ENCODE peak calls at places on chromosomes 6 and 20, in four cellular contexts. F, G, E and N are unnamed samples.

GRCh38 chr6:143099647-143100046 is 39.0 kb downstream of the AIG1 start:
- DNase-seq in F (no peak), G (no peak), E (no peak), N (no peak)

GRCh38 chr6:169589699-169590257 is 112.1 kb downstream of the WDR27 start:
- DNase-seq in F (no peak), G (no peak), E (peak), N (peak)

GRCh38 chr20:56778765-56779195 is 149.7 kb downstream of the TFAP2C start:
- DNase-seq in F (peak), G (no peak), E (no peak), N (no peak)

GRCh38 chr6:88008411-88008810 is 39.2 kb upstream of the SPACA1 start:
- DNase-seq in F (no peak), G (no peak), E (no peak), N (no peak)

GRCh38 chr6:166957087-166957804 is 896 bp upstream of the RNASET2 start:
- DNase-seq in F (peak), G (peak), E (no peak), N (no peak)

GRCh38 chr20:60648556-60648955 is 603.5 kb upstream of the CDH4 start:
- DNase-seq in F (no peak), G (no peak), E (no peak), N (no peak)

GRCh38 chr6:42049116-42049809 is 1.1 kb upstream of the TAF8 start:
- DNase-seq in F (no peak), G (peak), E (no peak), N (no peak)

GRCh38 chr6:161161889-161162624 is 111.8 kb downstream of the AGPAT4 start:
- DNase-seq in F (no peak), G (no peak), E (no peak), N (no peak)

GRCh38 chr6:328184-328670 is 35.9 kb downstream of the DUSP22 start:
- DNase-seq in F (peak), G (no peak), E (peak), N (peak)

GRCh38 chr6:33929575-33930288 is 125.9 kb upstream of the MLN start:
- DNase-seq in F (no peak), G (peak), E (no peak), N (no peak)

GRCh38 chr20:39640147-39640546 is 678.0 kb downstream of the DHX35 start:
- DNase-seq in F (no peak), G (no peak), E (no peak), N (no peak)

GRCh38 chr20:18144541-18145099 is 7.0 kb downstream of the KAT14 start:
- DNase-seq in F (no peak), G (no peak), E (no peak), N (no peak)

GRCh38 chr6:53216301-53216700 is 67.7 kb upstream of the GCM1 start:
- DNase-seq in F (no peak), G (no peak), E (no peak), N (no peak)

GRCh38 chr20:23058240-23058639 is 8.8 kb upstream of the THBD start:
- DNase-seq in F (no peak), G (no peak), E (no peak), N (no peak)

GRCh38 chr20:62316331-62317166 is 13.8 kb downstream of the ADRM1 start:
- DNase-seq in F (no peak), G (no peak), E (no peak), N (no peak)

GRCh38 chr6:92700411-92700810 is 718.9 kb downstream of the EPHA7 start:
- DNase-seq in F (no peak), G (no peak), E (no peak), N (no peak)

GRCh38 chr20:47353697-47354387 is 2.7 kb downstream of the ZMYND8 start:
- DNase-seq in F (no peak), G (no peak), E (peak), N (no peak)

GRCh38 chr6:156778615-156779205 is 1.5 kb downstream of the ARID1B start:
- DNase-seq in F (peak), G (peak), E (no peak), N (no peak)

GRCh38 chr20:8796088-8796665 is 272.7 kb upstream of the PLCB4 start:
- DNase-seq in F (no peak), G (no peak), E (no peak), N (no peak)

GRCh38 chr6:5159162-5159561 is 74.0 kb downstream of the PPP1R3G start:
- DNase-seq in F (no peak), G (no peak), E (no peak), N (no peak)

GRCh38 chr6:136501514-136501913 is 48.7 kb downstream of the MAP7 start:
- DNase-seq in F (no peak), G (no peak), E (no peak), N (no peak)

GRCh38 chr6:90885611-90886056 is 298.8 kb upstream of the MAP3K7 start:
- DNase-seq in F (no peak), G (no peak), E (no peak), N (no peak)

GRCh38 chr6:112683106-112683505 is 336.0 kb downstream of the RFPL4B start:
- DNase-seq in F (no peak), G (no peak), E (no peak), N (peak)

GRCh38 chr6:45377041-45377554 is 636 bp downstream of the SUPT3H start:
- DNase-seq in F (no peak), G (no peak), E (peak), N (no peak)

GRCh38 chr6:124131259-124131658 is 327.6 kb downstream of the NKAIN2 start:
- DNase-seq in F (no peak), G (no peak), E (no peak), N (no peak)

GRCh38 chr20:4905612-4906011 is 95.7 kb downstream of the SLC23A2 start:
- DNase-seq in F (no peak), G (no peak), E (no peak), N (no peak)

GRCh38 chr6:54282186-54282585 is 26.1 kb upstream of the TINAG start:
- DNase-seq in F (no peak), G (no peak), E (no peak), N (peak)

GRCh38 chr6:10177703-10178102 is 237.2 kb downstream of the TFAP2A start:
- DNase-seq in F (no peak), G (no peak), E (no peak), N (no peak)

GRCh38 chr20:32823737-32824588 is 4.2 kb downstream of the MAPRE1 start:
- DNase-seq in F (no peak), G (no peak), E (no peak), N (no peak)

GRCh38 chr20:25468126-25469075 is 60.9 kb downstream of the GINS1 start:
- DNase-seq in F (no peak), G (no peak), E (no peak), N (no peak)

GRCh38 chr20:41213150-41213820 is 75.9 kb downstream of the PLCG1 start:
- DNase-seq in F (no peak), G (no peak), E (peak), N (no peak)

GRCh38 chr6:98921038-98921437 is 26.7 kb downstream of the FBXL4 start:
- DNase-seq in F (no peak), G (no peak), E (peak), N (no peak)

GRCh38 chr20:17510548-17510947 is 20.6 kb downstream of the BFSP1 start:
- DNase-seq in F (no peak), G (no peak), E (no peak), N (no peak)

GRCh38 chr6:166687538-166688259 is 60.6 kb upstream of the RPS6KA2 start:
- DNase-seq in F (no peak), G (no peak), E (no peak), N (no peak)

GRCh38 chr6:104253236-104253635 is 606.5 kb downstream of the HACE1 start:
- DNase-seq in F (no peak), G (no peak), E (no peak), N (no peak)
- H3K27ac ChIP-seq in F (no peak), G (no peak), E (no peak), N (no peak)

GRCh38 chr6:122184260-122184934 is 215.1 kb upstream of the HSF2 start:
- DNase-seq in F (no peak), G (no peak), E (no peak), N (no peak)
- H3K27ac ChIP-seq in F (no peak), G (no peak), E (no peak), N (no peak)

DNA sequence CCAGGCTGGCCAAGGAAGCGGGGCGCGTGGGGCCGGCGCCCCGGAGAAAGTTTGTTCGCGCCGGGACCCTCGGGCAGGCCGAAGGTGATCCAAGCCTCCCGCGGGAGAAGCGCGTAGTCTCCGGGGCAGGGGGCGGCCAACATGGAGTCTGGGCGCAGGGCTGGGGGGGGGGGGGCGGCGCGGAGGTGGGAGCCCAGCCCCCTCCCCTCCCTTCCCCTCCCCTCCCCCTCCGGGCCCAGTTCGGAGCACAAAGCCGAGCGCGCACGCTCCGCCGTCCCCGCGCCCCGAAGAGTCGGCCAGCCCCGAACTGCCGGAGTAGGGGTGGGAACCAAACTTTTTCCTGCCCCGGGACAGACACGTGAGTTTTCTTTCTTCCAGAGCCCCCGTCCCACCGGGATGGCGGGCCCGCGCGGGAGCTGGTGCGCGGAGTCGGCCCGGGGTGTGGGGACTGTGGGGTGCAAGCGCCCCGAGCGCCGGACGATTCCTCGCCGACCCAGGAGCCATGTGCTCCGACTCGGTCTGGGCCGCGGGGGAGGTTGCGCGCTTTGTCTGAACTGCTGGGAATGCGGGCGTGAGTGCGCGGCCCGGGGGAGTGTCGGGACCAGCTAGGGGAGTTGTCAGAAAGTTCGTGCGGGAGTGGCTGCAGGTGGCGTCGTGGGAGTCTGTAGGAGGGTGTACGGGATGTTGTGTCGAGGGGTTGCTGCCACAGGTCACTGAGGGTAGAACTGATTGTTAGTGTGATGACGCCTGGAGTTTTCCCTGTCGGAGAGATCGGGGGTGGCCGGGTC is 1.1 kb downstream of the TGIF2 start:
- DNase-seq in F (peak), G (peak), E (peak), N (no peak)
- H3K27ac ChIP-seq in F (peak), G (peak), E (peak), N (no peak)

GRCh38 chr6:39841291-39841690 is 49.1 kb downstream of the DAAM2 start:
- DNase-seq in F (no peak), G (peak), E (no peak), N (no peak)
- H3K27ac ChIP-seq in F (no peak), G (peak), E (no peak), N (no peak)

DNA sequence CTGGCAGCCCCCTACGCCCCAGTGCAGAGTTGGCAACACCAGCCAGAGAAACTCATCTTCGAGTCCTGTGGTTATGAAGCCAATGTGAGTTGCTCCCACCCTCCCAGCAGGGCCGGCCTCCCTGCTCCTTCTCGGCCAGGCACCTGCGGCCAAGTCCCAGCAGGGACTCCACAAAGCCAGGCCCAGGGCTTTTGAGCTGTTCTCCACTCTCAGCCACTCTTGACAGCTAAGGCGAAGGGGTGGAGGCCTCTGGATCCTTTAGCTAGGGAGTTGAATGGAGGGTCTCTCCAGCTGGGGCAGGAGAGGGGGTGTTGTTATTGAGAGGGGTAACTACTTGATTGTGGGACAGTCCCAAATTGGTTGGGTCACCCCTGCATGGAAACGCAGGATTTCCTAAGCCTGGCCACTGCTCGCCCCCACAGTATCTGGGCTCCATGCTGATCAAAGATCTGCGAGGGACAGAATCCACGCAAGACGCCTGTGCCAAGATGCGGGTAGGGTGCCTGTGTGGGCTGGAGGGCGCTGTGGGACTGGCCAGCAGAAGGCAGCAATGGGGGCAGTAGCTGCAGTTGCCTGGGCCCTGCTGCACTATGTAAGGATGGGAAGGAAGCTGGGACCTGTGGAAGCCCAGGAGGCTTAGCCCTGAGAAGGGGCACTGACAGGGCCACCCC is 58.3 kb downstream of the TCP11 start:
- DNase-seq in F (no peak), G (no peak), E (no peak), N (no peak)
- H3K27ac ChIP-seq in F (no peak), G (no peak), E (no peak), N (no peak)

GRCh38 chr20:44475372-44475693 is 341 bp upstream of the TTPAL start:
- DNase-seq in F (no peak), G (no peak), E (no peak), N (no peak)
- H3K27ac ChIP-seq in F (peak), G (peak), E (no peak), N (peak)